ENCODE peak calls at places on chromosomes 16 and 17, in five cellular contexts. K, H, O, X and T are unnamed samples.

GRCh38 chr16:85465328-85466307 is 147.5 kb upstream of the GSE1 start:
- DNase-seq in O (peak; percentile 77), K (peak; percentile 87), H (no peak), X (no peak), T (no peak)

GRCh38 chr17:17910060-17910459 is 62.1 kb downstream of the TOM1L2 start:
- DNase-seq in K (no peak), X (no peak), O (no peak), H (no peak), T (no peak)

GRCh38 chr17:39114744-39115534 is 36.5 kb downstream of the PLXDC1 start:
- DNase-seq in K (no peak), H (no peak), O (peak; percentile 41), X (no peak), T (no peak)

GRCh38 chr17:44220211-44221071 is 966 bp upstream of the UBTF start:
- DNase-seq in K (peak; percentile 51), O (no peak), H (no peak), X (no peak), T (no peak)

GRCh38 chr16:67910162-67910561 is 17.1 kb downstream of the PSKH1 start:
- DNase-seq in K (no peak), O (no peak), X (no peak), H (no peak), T (no peak)

GRCh38 chr16:2704983-2705275 is 15.1 kb downstream of the PRSS27 start:
- DNase-seq in O (no peak), K (no peak), X (no peak), H (no peak), T (no peak)

GRCh38 chr17:49567871-49568694 is 7.6 kb upstream of the NXPH3 start:
- DNase-seq in X (no peak), K (peak; percentile 90), O (peak; percentile 90), H (no peak), T (no peak)

GRCh38 chr17:74145756-74146155 is 57.7 kb upstream of the RPL38 start:
- DNase-seq in K (no peak), X (no peak), H (no peak), O (no peak), T (no peak)

GRCh38 chr16:4415538-4416199 is 727 bp downstream of the CORO7 start:
- DNase-seq in O (no peak), K (peak; percentile 63), X (no peak), H (peak; percentile 71), T (no peak)

GRCh38 chr17:4389079-4389478 is 22.6 kb upstream of the UBE2G1 start:
- DNase-seq in X (no peak), O (no peak), K (no peak), H (no peak), T (no peak)

GRCh38 chr16:4138735-4139134 is 22.5 kb upstream of the ADCY9 start:
- DNase-seq in H (no peak), X (no peak), O (no peak), K (no peak), T (no peak)

GRCh38 chr16:14263769-14264168 is 192.7 kb downstream of the MRTFB start:
- DNase-seq in K (no peak), O (no peak), X (no peak), H (no peak), T (no peak)

GRCh38 chr16:77794586-77794985 is 6.2 kb downstream of the VAT1L start:
- DNase-seq in X (no peak), H (no peak), K (no peak), O (no peak), T (peak; percentile 26)

GRCh38 chr17:848402-848801 is 66.2 kb downstream of the MRM3 start:
- DNase-seq in X (no peak), K (no peak), O (no peak), H (no peak), T (no peak)

GRCh38 chr16:19859166-19859565 is 25.5 kb downstream of the GPRC5B start:
- DNase-seq in O (no peak), X (no peak), K (no peak), H (no peak), T (no peak)

GRCh38 chr16:526181-527014 is 1.1 kb upstream of the CAPN15 start:
- DNase-seq in X (no peak), O (no peak), K (peak; percentile 56), H (no peak), T (no peak)

GRCh38 chr17:21357696-21358095 is 18.5 kb upstream of the KCNJ12 start:
- DNase-seq in K (no peak), H (no peak), O (no peak), X (no peak), T (no peak)

GRCh38 chr16:12315330-12316138 is 339.0 kb downstream of the SNX29 start:
- DNase-seq in X (no peak), H (no peak), O (no peak), K (no peak), T (no peak)

GRCh38 chr16:20072524-20073202 is 1.0 kb downstream of the GPR139 start:
- DNase-seq in X (no peak), O (no peak), H (no peak), K (no peak), T (no peak)

GRCh38 chr16:27748868-27749546 is 199.1 kb downstream of the KATNIP start:
- DNase-seq in X (no peak), H (peak; percentile 28), K (peak; percentile 21), O (peak; percentile 42), T (peak; percentile 70)

GRCh38 chr16:70695351-70696070 is 9.7 kb upstream of the MTSS2 start:
- DNase-seq in X (no peak), H (no peak), K (peak; percentile 70), O (no peak), T (no peak)

GRCh38 chr17:74147966-74148365 is 55.5 kb upstream of the RPL38 start:
- DNase-seq in H (no peak), O (no peak), X (no peak), K (no peak), T (no peak)

GRCh38 chr16:63714876-63715275 is 1407.0 kb downstream of the CDH11 start:
- DNase-seq in O (no peak), K (no peak), H (no peak), X (no peak), T (no peak)

GRCh38 chr17:8728991-8729390 is 15.6 kb downstream of the CCDC42 start:
- DNase-seq in O (no peak), K (no peak), X (no peak), H (no peak), T (no peak)

GRCh38 chr17:73203135-73203787 is 10.4 kb downstream of the COG1 start:
- DNase-seq in X (no peak), K (no peak), O (peak; percentile 26), H (no peak), T (no peak)

GRCh38 chr16:46736695-46737094 is 11.4 kb downstream of the MYLK3 start:
- DNase-seq in H (no peak), K (no peak), X (no peak), O (no peak), T (no peak)

GRCh38 chr17:73030501-73030911 is 62.0 kb downstream of the SLC39A11 start:
- DNase-seq in H (no peak), X (no peak), K (no peak), O (no peak), T (peak; percentile 74)

GRCh38 chr17:14303343-14304221 is 2.7 kb downstream of the HS3ST3B1 start:
- DNase-seq in O (no peak), X (no peak), K (no peak), H (no peak), T (no peak)

GRCh38 chr17:72362466-72363335 is 241.9 kb downstream of the SOX9 start:
- DNase-seq in X (no peak), O (no peak), K (no peak), H (no peak), T (no peak)

GRCh38 chr17:37742114-37742761 is 2.6 kb downstream of the HNF1B start:
- DNase-seq in O (no peak), X (no peak), H (no peak), K (no peak), T (no peak)

GRCh38 chr16:23678430-23679273 is at the start of gene PLK1:
- DNase-seq in O (peak; percentile 32), K (peak; percentile 71), H (peak; percentile 71), X (peak; percentile 49), T (peak; percentile 31)
- TF ChIP-seq CTCF in O (peak; percentile 17), K (peak; percentile 28), H (no peak), X (peak; percentile 29), T (peak; percentile 59)

DNA sequence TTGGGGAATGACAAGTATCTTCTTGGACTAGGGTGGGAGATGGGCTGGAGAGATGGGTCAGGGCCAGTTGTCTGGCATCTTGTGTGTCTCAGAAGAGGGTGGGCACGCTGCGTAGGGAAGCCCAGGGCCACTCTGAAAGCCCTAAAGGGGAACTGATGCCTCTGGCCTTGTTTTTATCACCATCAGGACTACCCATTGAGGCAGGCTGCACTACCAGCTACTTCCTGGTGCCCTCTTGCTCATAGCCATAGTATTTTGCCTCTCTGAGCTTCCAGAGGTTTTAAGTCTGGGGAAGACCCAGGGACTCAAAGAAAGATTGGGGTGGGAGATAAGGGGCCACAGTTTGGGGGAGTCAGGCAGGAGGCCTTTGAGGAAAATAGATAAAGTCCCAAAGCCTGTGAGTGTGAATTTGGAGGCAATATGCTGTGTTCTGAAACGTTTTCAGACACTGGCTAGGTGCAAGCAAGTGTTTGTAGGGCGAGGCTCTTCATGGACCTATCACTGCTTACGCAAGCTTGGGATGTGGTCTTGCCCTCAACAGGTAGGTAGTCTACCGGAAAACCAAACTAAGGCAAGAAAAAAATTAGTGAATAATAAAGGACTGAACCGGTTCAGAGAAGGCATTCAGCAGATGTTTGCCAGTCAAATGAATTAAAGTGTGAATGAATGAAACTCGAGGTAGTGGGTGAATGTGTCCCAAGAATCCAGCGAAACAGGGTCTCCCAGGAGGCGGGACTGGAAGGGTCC is 688 bp upstream of the ITGB3 start:
- DNase-seq in K (no peak), X (no peak), H (no peak), O (no peak), T (no peak)
- H3K4me3 ChIP-seq in K (peak overlapping the region; percentile 83), X (peak overlapping the region; percentile 72), H (peak overlapping the region; percentile 63), O (peak overlapping the region; percentile 72), T (peak overlapping the region; percentile 75)

GRCh38 chr16:30079480-30079879 is 3.7 kb downstream of the PPP4C start:
- DNase-seq in K (no peak), X (no peak), O (no peak), H (no peak), T (no peak)

GRCh38 chr16:30078744-30079143 is 3.0 kb downstream of the PPP4C start:
- DNase-seq in O (no peak), X (no peak), K (no peak), H (no peak), T (no peak)

GRCh38 chr16:30076276-30076791 is 540 bp downstream of the PPP4C start:
- DNase-seq in X (no peak), O (no peak), K (no peak), H (no peak), T (no peak)

GRCh38 chr16:30075503-30076275 is at the start of gene PPP4C:
- DNase-seq in O (peak; percentile 90), H (peak; percentile 89), K (peak; percentile 94), X (no peak), T (no peak)

DNA sequence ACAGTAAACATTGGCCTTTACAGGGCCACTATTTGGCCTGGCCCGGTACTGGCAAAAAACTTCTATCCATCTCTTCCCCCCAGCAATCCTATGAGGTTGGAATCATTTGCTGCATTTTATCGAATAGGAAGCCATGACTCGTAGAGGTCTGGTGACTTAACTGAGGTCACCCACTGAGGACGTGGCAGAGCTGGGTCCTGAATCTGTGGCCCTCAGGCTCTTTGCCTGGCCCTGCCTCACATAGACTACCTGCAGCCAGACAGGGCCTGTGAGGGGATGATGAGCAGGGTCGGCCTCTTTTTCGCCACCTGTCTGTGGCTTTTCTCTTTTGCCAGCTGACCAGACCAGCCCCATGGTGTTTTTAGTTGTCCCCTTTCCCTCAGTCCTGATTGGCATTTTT is 1.9 kb downstream of the PPP4C start:
- DNase-seq in H (no peak), X (no peak), K (no peak), O (no peak), T (no peak)
- TF ChIP-seq CTCF in H (no peak), X (no peak), K (no peak), O (no peak), T (no peak)

GRCh38 chr16:7380907-7381306 is 48.3 kb downstream of the RBFOX1 start:
- DNase-seq in H (no peak), X (no peak), K (no peak), O (no peak), T (no peak)
- H3K4me3 ChIP-seq in H (no peak overlapping the region), X (no peak overlapping the region), K (no peak overlapping the region), O (no peak overlapping the region), T (no peak overlapping the region)